ENCODE peak calls at places on chromosome 12, in six cellular contexts. N is ovary; I is omental fat pad; H is occipital lobe; E is hippocampal formation; Z is activated CD8-positive, alpha-beta T cell treated with anti-CD3 and anti-CD28 coated beads for 36 hours. Q is an unnamed sample.

GRCh38 chr12:124620606-124621295 is 53.3 kb upstream of the NCOR2 start:
- DNase-seq in Z (no peak), E (no peak), H (no peak), N (no peak), I (no peak), Q (no peak)

GRCh38 chr12:52004042-52004648 is 2.6 kb upstream of the TAMALIN start:
- DNase-seq in E (peak), N (peak), I (no peak), H (peak), Z (peak), Q (no peak)

GRCh38 chr12:124715121-124715990 is 147.9 kb upstream of the NCOR2 start:
- DNase-seq in I (no peak), N (no peak), Z (no peak), H (no peak), E (no peak), Q (no peak)

GRCh38 chr12:119630223-119630781 is 36.7 kb downstream of the TMEM233 start:
- DNase-seq in E (no peak), H (no peak), N (no peak), I (no peak), Z (no peak), Q (no peak)

GRCh38 chr12:4191642-4192041 is 81.9 kb upstream of the CCND2 start:
- DNase-seq in H (no peak), N (no peak), E (no peak), Z (no peak), I (no peak), Q (peak)

GRCh38 chr12:109988274-109988673 is 7.9 kb downstream of the GIT2 start:
- DNase-seq in Z (no peak), H (no peak), N (no peak), I (no peak), E (no peak), Q (no peak)

GRCh38 chr12:32016680-32017482 is 57.7 kb downstream of the RESF1 start:
- DNase-seq in N (no peak), Z (no peak), H (no peak), I (no peak), E (no peak), Q (no peak)

GRCh38 chr12:100755186-100755585 is 39.4 kb upstream of the ANO4 start:
- DNase-seq in E (no peak), I (no peak), N (no peak), H (no peak), Z (no peak), Q (no peak)

GRCh38 chr12:110919720-110920119 is 659 bp downstream of the MYL2 start:
- DNase-seq in H (no peak), N (no peak), Z (no peak), I (no peak), E (no peak), Q (no peak)

GRCh38 chr12:112839386-112839972 is 47.9 kb downstream of the RPH3A start:
- DNase-seq in Z (no peak), I (no peak), E (no peak), H (no peak), N (no peak), Q (no peak)

GRCh38 chr12:69553626-69554248 is 31.5 kb upstream of the CCT2 start:
- DNase-seq in Z (no peak), N (no peak), H (no peak), E (no peak), I (no peak), Q (peak)

GRCh38 chr12:116565963-116566362 is 6.8 kb downstream of the MAP1LC3B2 start:
- DNase-seq in I (no peak), Z (no peak), H (no peak), N (no peak), E (no peak), Q (no peak)

GRCh38 chr12:52358575-52359350 is 8.5 kb downstream of the KRT85 start:
- DNase-seq in E (no peak), H (no peak), Z (peak), N (no peak), I (no peak), Q (peak)

GRCh38 chr12:21551811-21552469 is 25.8 kb downstream of the SPX start:
- DNase-seq in H (no peak), N (no peak), E (peak), Z (no peak), I (no peak), Q (no peak)

GRCh38 chr12:105555556-105555973 is 225.1 kb downstream of the C12orf75 start:
- DNase-seq in I (no peak), N (no peak), H (no peak), E (no peak), Z (no peak), Q (no peak)

GRCh38 chr12:119115296-119115905 is 63.3 kb upstream of the HSPB8 start:
- DNase-seq in H (no peak), Z (peak), N (peak), E (peak), I (no peak), Q (peak)

GRCh38 chr12:96751626-96752025 is 155.4 kb upstream of the NEDD1 start:
- DNase-seq in E (no peak), Z (no peak), H (no peak), I (no peak), N (no peak), Q (no peak)

GRCh38 chr12:102169922-102170698 is 27.5 kb downstream of the PMCH start:
- DNase-seq in Z (peak), I (no peak), H (no peak), E (no peak), N (no peak), Q (peak)

GRCh38 chr12:65327207-65328076 is 49.0 kb downstream of the MSRB3 start:
- DNase-seq in E (no peak), N (no peak), Z (no peak), I (no peak), H (no peak), Q (no peak)

GRCh38 chr12:68497702-68498101 is 113.0 kb upstream of the RAP1B start:
- DNase-seq in Z (peak), N (no peak), E (no peak), H (no peak), I (no peak), Q (peak)

GRCh38 chr12:51643951-51644350 is 52.9 kb downstream of the SCN8A start:
- DNase-seq in I (no peak), H (no peak), Z (no peak), N (no peak), E (no peak), Q (no peak)

GRCh38 chr12:118418385-118419057 is 42.2 kb downstream of the SUDS3 start:
- DNase-seq in N (no peak), Z (no peak), I (no peak), E (no peak), H (no peak), Q (no peak)

GRCh38 chr12:19431407-19432308 is 7.6 kb upstream of the AEBP2 start:
- DNase-seq in E (no peak), H (no peak), N (no peak), Z (peak), I (no peak), Q (peak)